ENCODE peak calls at places on chromosomes 5 and 9, in five cellular contexts. One of them, this sample, is unnamed.

GRCh38 chr9:37262410-37262809 is 142.0 kb downstream of the ZCCHC7 start:
- DNase-seq in NB4: peak
- DNase-seq in SJSA1: no peak
- DNase-seq in cardiac muscle cell: peak
- DNase-seq in aorta: no peak
- DNase-seq in this sample: peak

GRCh38 chr5:54259090-54259489 is 51.3 kb downstream of the ARL15 start:
- DNase-seq in NB4: no peak
- DNase-seq in SJSA1: no peak
- DNase-seq in cardiac muscle cell: no peak
- DNase-seq in aorta: no peak
- DNase-seq in this sample: no peak

GRCh38 chr5:131545856-131546255 is 89.2 kb downstream of the RAPGEF6 start:
- DNase-seq in NB4: no peak
- DNase-seq in SJSA1: no peak
- DNase-seq in cardiac muscle cell: no peak
- DNase-seq in aorta: no peak
- DNase-seq in this sample: no peak

GRCh38 chr9:20722221-20722620 is 38.2 kb downstream of the FOCAD start:
- DNase-seq in NB4: peak
- DNase-seq in SJSA1: no peak
- DNase-seq in cardiac muscle cell: no peak
- DNase-seq in aorta: no peak
- DNase-seq in this sample: no peak

GRCh38 chr5:14032944-14033343 is 88.5 kb upstream of the DNAH5 start:
- DNase-seq in NB4: no peak
- DNase-seq in SJSA1: no peak
- DNase-seq in cardiac muscle cell: peak
- DNase-seq in aorta: no peak
- DNase-seq in this sample: no peak

GRCh38 chr5:170100051-170100943 is 5.4 kb upstream of the FOXI1 start:
- DNase-seq in NB4: peak
- DNase-seq in SJSA1: peak
- DNase-seq in cardiac muscle cell: peak
- DNase-seq in aorta: peak
- DNase-seq in this sample: peak

GRCh38 chr9:14866200-14866749 is 44.0 kb downstream of the FREM1 start:
- DNase-seq in NB4: no peak
- DNase-seq in SJSA1: no peak
- DNase-seq in cardiac muscle cell: no peak
- DNase-seq in aorta: no peak
- DNase-seq in this sample: no peak

GRCh38 chr9:137056739-137057407 is 3.0 kb upstream of the ENTPD2 start:
- DNase-seq in NB4: no peak
- DNase-seq in SJSA1: no peak
- DNase-seq in cardiac muscle cell: no peak
- DNase-seq in aorta: no peak
- DNase-seq in this sample: no peak

GRCh38 chr9:19409406-19410194 is 791 bp downstream of the ACER2 start:
- DNase-seq in NB4: peak
- DNase-seq in SJSA1: no peak
- DNase-seq in cardiac muscle cell: peak
- DNase-seq in aorta: peak
- DNase-seq in this sample: peak

GRCh38 chr5:123916331-123917121 is 404.5 kb downstream of the CSNK1G3 start:
- DNase-seq in NB4: no peak
- DNase-seq in SJSA1: peak
- DNase-seq in cardiac muscle cell: peak
- DNase-seq in aorta: no peak
- DNase-seq in this sample: no peak

GRCh38 chr9:90054810-90055209 is 450.0 kb downstream of the GADD45G start:
- DNase-seq in NB4: no peak
- DNase-seq in SJSA1: no peak
- DNase-seq in cardiac muscle cell: no peak
- DNase-seq in aorta: no peak
- DNase-seq in this sample: no peak

GRCh38 chr5:160506006-160507004 is 84.7 kb downstream of the PTTG1 start:
- DNase-seq in NB4: no peak
- DNase-seq in SJSA1: no peak
- DNase-seq in cardiac muscle cell: peak
- DNase-seq in aorta: peak
- DNase-seq in this sample: peak

GRCh38 chr5:160451281-160451680 is 29.6 kb downstream of the PTTG1 start:
- DNase-seq in NB4: no peak
- DNase-seq in SJSA1: no peak
- DNase-seq in cardiac muscle cell: no peak
- DNase-seq in aorta: no peak
- DNase-seq in this sample: no peak

GRCh38 chr5:168104811-168105481 is 186.5 kb upstream of the WWC1 start:
- DNase-seq in NB4: no peak
- DNase-seq in SJSA1: no peak
- DNase-seq in cardiac muscle cell: no peak
- DNase-seq in aorta: no peak
- DNase-seq in this sample: no peak

GRCh38 chr9:38681747-38682227 is 38.1 kb downstream of the FAM240B start:
- DNase-seq in NB4: no peak
- DNase-seq in SJSA1: peak
- DNase-seq in cardiac muscle cell: peak
- DNase-seq in aorta: no peak
- DNase-seq in this sample: peak

GRCh38 chr5:55062039-55062779 is 38.2 kb downstream of the GZMK start:
- DNase-seq in NB4: no peak
- DNase-seq in SJSA1: no peak
- DNase-seq in cardiac muscle cell: no peak
- DNase-seq in aorta: peak
- DNase-seq in this sample: peak

GRCh38 chr9:92671323-92671722 is 1.4 kb upstream of the IPPK start:
- DNase-seq in NB4: peak
- DNase-seq in SJSA1: peak
- DNase-seq in cardiac muscle cell: peak
- DNase-seq in aorta: peak
- DNase-seq in this sample: no peak

GRCh38 chr9:137136926-137137607 is 1.9 kb upstream of the GRIN1 start:
- DNase-seq in NB4: no peak
- DNase-seq in SJSA1: no peak
- DNase-seq in cardiac muscle cell: no peak
- DNase-seq in aorta: no peak
- DNase-seq in this sample: no peak

GRCh38 chr9:112570731-112571167 is 84.1 kb downstream of the KIAA1958 start:
- DNase-seq in NB4: no peak
- DNase-seq in SJSA1: no peak
- DNase-seq in cardiac muscle cell: no peak
- DNase-seq in aorta: no peak
- DNase-seq in this sample: no peak

GRCh38 chr9:25716220-25716872 is 38.1 kb upstream of the TUSC1 start:
- DNase-seq in NB4: no peak
- DNase-seq in SJSA1: no peak
- DNase-seq in cardiac muscle cell: peak
- DNase-seq in aorta: no peak
- DNase-seq in this sample: no peak

GRCh38 chr5:119268387-119269060 is 87.3 kb upstream of the TNFAIP8 start:
- DNase-seq in NB4: peak
- DNase-seq in SJSA1: peak
- DNase-seq in cardiac muscle cell: peak
- DNase-seq in aorta: peak
- DNase-seq in this sample: peak

GRCh38 chr9:130824079-130824478 is 11.0 kb upstream of the ABL1 start:
- DNase-seq in NB4: no peak
- DNase-seq in SJSA1: no peak
- DNase-seq in cardiac muscle cell: no peak
- DNase-seq in aorta: no peak
- DNase-seq in this sample: no peak

DNA sequence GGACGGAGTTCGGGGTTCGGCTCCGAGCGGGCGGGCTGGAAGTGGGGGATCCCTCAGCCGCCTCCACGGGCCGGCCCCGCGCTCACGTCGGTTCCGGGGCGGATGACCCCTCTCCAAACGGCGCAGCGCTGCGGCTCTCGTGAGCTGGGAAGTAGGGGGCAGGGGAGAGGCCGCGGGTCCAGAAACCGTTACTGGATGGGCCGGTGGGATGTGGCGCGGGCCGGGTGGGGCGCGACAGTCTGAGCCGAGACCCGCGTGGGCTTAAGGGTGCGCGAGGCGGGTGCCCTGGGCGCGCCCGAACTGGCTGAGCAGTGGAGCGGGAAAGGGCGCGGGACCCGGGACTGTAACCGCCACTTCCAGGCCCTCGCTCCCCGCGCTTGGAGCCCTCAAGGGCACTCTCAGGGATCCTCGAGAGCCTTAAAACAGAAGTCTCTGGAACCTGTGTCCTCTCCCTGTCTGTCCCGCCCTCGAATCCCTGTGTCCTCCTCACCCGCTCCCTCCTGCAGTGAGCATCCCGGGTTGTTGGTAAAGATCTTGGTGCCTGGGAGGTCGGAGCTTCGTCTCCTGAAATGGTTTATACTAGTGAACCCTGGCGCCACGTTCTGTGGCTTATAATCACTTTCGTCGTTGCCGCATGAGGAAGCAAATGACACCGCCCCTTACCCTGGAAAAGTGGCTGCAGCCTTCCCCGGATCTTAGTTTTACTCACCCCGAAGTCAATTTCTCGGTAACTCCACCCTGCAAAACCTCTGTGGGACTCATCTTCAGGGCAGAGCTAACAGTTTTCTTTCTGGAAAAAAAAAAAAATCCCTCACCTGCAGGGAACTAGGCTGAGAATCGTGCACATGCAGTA is 571 bp upstream of the MARCHF11 start:
- DNase-seq in NB4: no peak
- DNase-seq in SJSA1: no peak
- DNase-seq in cardiac muscle cell: no peak
- DNase-seq in aorta: no peak
- DNase-seq in this sample: no peak
- H3K4me3 ChIP-seq in NB4: no peak
- H3K4me3 ChIP-seq in SJSA1: no peak
- H3K4me3 ChIP-seq in cardiac muscle cell: peak
- H3K4me3 ChIP-seq in aorta: peak
- H3K4me3 ChIP-seq in this sample: no peak

DNA sequence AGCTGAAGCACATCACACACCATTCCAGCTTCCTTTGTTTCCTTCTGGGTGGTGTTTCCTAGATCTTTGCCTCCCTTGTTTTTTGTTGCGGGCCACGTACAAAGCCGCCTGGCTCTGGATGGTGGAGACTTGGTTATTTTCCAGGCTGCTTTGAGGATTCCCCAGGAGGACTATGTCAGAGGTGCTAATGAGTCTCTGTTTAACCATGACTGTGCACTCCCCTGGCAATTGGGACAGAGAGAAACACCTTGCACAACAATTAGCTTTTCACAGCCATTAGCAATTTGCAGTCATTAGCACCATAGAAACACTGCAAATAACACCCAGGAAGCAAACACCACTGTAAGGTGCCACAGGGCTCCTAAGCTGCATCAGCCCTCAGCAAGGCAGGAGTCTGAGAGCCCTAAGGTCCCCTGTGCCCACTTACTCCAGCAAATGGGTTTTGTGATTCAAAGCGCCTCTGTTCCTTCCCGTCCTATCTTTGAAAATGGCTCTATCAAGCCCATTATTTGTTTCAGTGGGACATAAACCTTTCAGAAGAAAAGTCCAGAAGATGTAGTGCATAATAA is 201.0 kb upstream of the VLDLR start:
- DNase-seq in NB4: no peak
- DNase-seq in SJSA1: no peak
- DNase-seq in cardiac muscle cell: no peak
- DNase-seq in aorta: no peak
- DNase-seq in this sample: no peak
- H3K4me3 ChIP-seq in NB4: no peak
- H3K4me3 ChIP-seq in SJSA1: no peak
- H3K4me3 ChIP-seq in cardiac muscle cell: no peak
- H3K4me3 ChIP-seq in aorta: no peak
- H3K4me3 ChIP-seq in this sample: no peak

GRCh38 chr9:120350596-120350995 is 229.4 kb downstream of the CDK5RAP2 start:
- DNase-seq in NB4: no peak
- DNase-seq in SJSA1: no peak
- DNase-seq in cardiac muscle cell: no peak
- DNase-seq in aorta: no peak
- DNase-seq in this sample: no peak

GRCh38 chr9:120351106-120351505 is 228.9 kb downstream of the CDK5RAP2 start:
- DNase-seq in NB4: no peak
- DNase-seq in SJSA1: no peak
- DNase-seq in cardiac muscle cell: no peak
- DNase-seq in aorta: no peak
- DNase-seq in this sample: no peak

GRCh38 chr9:120345379-120345778 is 234.6 kb downstream of the CDK5RAP2 start:
- DNase-seq in NB4: no peak
- DNase-seq in SJSA1: no peak
- DNase-seq in cardiac muscle cell: no peak
- DNase-seq in aorta: no peak
- DNase-seq in this sample: no peak

GRCh38 chr9:120353501-120353900 is 226.5 kb downstream of the CDK5RAP2 start:
- DNase-seq in NB4: no peak
- DNase-seq in SJSA1: peak
- DNase-seq in cardiac muscle cell: peak
- DNase-seq in aorta: no peak
- DNase-seq in this sample: no peak

DNA sequence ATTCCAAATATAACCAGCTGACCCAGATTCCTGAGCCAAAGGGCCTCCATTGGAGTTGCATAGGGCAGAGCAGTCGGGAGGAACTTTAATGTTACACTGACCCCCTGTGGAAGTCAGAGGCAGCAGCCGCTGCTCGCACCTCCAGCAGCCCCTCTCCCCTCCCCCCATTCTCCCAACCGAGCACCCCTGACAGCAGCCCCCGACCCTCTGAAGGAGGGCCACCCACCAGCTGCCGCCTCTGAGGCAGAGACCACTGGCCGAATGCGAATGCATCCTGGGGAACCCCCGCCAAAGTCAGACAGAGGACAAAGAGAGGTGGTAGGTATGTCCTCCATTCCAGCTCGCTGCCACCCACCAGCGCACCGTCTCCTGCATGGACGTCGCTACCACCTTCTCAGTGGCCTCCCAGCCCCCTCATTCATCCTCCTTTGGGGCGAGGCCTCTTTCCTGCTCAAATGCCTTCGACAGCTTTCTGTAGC is 231.0 kb downstream of the CDK5RAP2 start:
- DNase-seq in NB4: peak
- DNase-seq in SJSA1: peak
- DNase-seq in cardiac muscle cell: peak
- DNase-seq in aorta: no peak
- DNase-seq in this sample: peak
- H3K4me3 ChIP-seq in NB4: no peak
- H3K4me3 ChIP-seq in SJSA1: no peak
- H3K4me3 ChIP-seq in cardiac muscle cell: no peak
- H3K4me3 ChIP-seq in aorta: no peak
- H3K4me3 ChIP-seq in this sample: no peak

GRCh38 chr5:151222769-151223446 is 984 bp downstream of the CCDC69 start:
- DNase-seq in NB4: peak
- DNase-seq in SJSA1: no peak
- DNase-seq in cardiac muscle cell: peak
- DNase-seq in aorta: peak
- DNase-seq in this sample: peak

GRCh38 chr5:151223447-151224264 is at the start of gene CCDC69:
- DNase-seq in NB4: peak
- DNase-seq in SJSA1: peak
- DNase-seq in cardiac muscle cell: peak
- DNase-seq in aorta: peak
- DNase-seq in this sample: peak

GRCh38 chr5:151222054-151222768 is 1.7 kb downstream of the CCDC69 start:
- DNase-seq in NB4: no peak
- DNase-seq in SJSA1: no peak
- DNase-seq in cardiac muscle cell: no peak
- DNase-seq in aorta: no peak
- DNase-seq in this sample: no peak

GRCh38 chr5:151219789-151220188 is 4.1 kb downstream of the CCDC69 start:
- DNase-seq in NB4: no peak
- DNase-seq in SJSA1: no peak
- DNase-seq in cardiac muscle cell: peak
- DNase-seq in aorta: no peak
- DNase-seq in this sample: no peak

GRCh38 chr5:151221574-151221973 is 2.3 kb downstream of the CCDC69 start:
- DNase-seq in NB4: no peak
- DNase-seq in SJSA1: no peak
- DNase-seq in cardiac muscle cell: no peak
- DNase-seq in aorta: no peak
- DNase-seq in this sample: no peak
- H3K4me3 ChIP-seq in NB4: no peak
- H3K4me3 ChIP-seq in SJSA1: no peak
- H3K4me3 ChIP-seq in cardiac muscle cell: no peak
- H3K4me3 ChIP-seq in aorta: no peak
- H3K4me3 ChIP-seq in this sample: peak